ENCODE peak calls at places on chromosome 17, in five cellular contexts. X is H1, A is mesenchymal stem cell, R is H9, Z is IMR-90. P is an unnamed sample.

GRCh38 chr17:81173761-81174160 is 7.7 kb upstream of the AATK start:
- DNase-seq in Z (no peak), X (no peak), A (no peak), R (no peak), P (no peak)

GRCh38 chr17:78972507-78973105 is 7.1 kb downstream of the LGALS3BP start:
- DNase-seq in Z (no peak), R (no peak), X (no peak), A (no peak), P (no peak)

GRCh38 chr17:79466562-79467350 is 144.1 kb downstream of the RBFOX3 start:
- DNase-seq in Z (no peak), X (no peak), A (no peak), R (no peak), P (no peak)

GRCh38 chr17:38533706-38534497 is 71.8 kb downstream of the SRCIN1 start:
- DNase-seq in A (no peak), X (no peak), Z (no peak), R (no peak), P (no peak)

GRCh38 chr17:44002141-44002848 is 2.1 kb upstream of the NAGS start:
- DNase-seq in R (no peak), X (no peak), Z (peak; percentile 87), A (peak; percentile 59), P (no peak)

GRCh38 chr17:63821809-63822208 is 5.4 kb upstream of the PSMC5 start:
- DNase-seq in X (no peak), A (no peak), Z (no peak), R (no peak), P (no peak)

GRCh38 chr17:4206945-4207344 is 56.8 kb downstream of the ANKFY1 start:
- DNase-seq in R (peak; percentile 9), A (no peak), X (no peak), Z (no peak), P (no peak)

GRCh38 chr17:7294614-7295153 is at the start of gene YBX2:
- DNase-seq in A (peak; percentile 12), Z (peak; percentile 7), R (peak; percentile 100), X (peak; percentile 97), P (no peak)

GRCh38 chr17:45376606-45377005 is 56.1 kb downstream of the ARHGAP27 start:
- DNase-seq in R (no peak), A (no peak), Z (no peak), X (no peak), P (no peak)

GRCh38 chr17:3888343-3889171 is 4.3 kb downstream of the CAMKK1 start:
- DNase-seq in R (peak; percentile 92), X (peak; percentile 70), A (peak; percentile 93), Z (peak; percentile 94), P (no peak)

GRCh38 chr17:60641126-60641525 is 36.5 kb upstream of the BCAS3 start:
- DNase-seq in X (no peak), R (no peak), A (no peak), Z (no peak), P (no peak)

GRCh38 chr17:79159926-79160325 is 85.3 kb downstream of the ENGASE start:
- DNase-seq in X (no peak), Z (no peak), R (no peak), A (no peak), P (no peak)

GRCh38 chr17:17028878-17029535 is 13.2 kb upstream of the MPRIP start:
- DNase-seq in Z (no peak), A (no peak), X (peak; percentile 54), R (peak; percentile 81), P (no peak)
- H3K14ac ChIP-seq in Z (no peak overlapping the region), A (no peak overlapping the region), X (no peak overlapping the region), R (no peak overlapping the region), P (peak overlapping the region; percentile 65)

GRCh38 chr17:29046440-29046839 is 3.5 kb downstream of the PIPOX start:
- DNase-seq in R (no peak), A (no peak), X (no peak), Z (no peak), P (no peak)
- H2BK15ac ChIP-seq in R (no peak overlapping the region), A (no peak overlapping the region), X (peak overlapping the region; percentile 82), Z (no peak overlapping the region), P (no peak overlapping the region)

DNA sequence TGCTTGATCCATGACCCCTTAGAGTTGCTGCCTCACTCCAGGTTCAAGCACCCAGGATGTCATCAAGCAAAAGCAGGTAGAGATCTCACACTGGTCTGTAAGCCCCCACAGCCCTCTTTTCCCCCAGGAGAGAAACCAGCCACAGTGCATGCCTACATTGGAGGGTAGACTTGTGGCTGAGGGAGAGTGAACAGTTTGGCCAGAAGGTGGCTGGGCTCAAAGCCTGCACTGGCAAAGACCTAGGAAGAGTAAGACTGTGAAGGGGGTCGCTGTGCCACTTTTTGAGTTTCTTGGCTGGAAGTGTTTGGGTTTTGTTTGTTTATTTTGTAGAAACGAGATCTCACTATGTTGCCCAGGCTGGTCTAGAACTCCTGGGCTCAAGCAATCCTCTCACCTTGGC is 28.5 kb downstream of the HOXB1 start:
- DNase-seq in R (no peak), Z (no peak), X (no peak), A (no peak), P (no peak)
- H3K14ac ChIP-seq in R (no peak overlapping the region), Z (no peak overlapping the region), X (no peak overlapping the region), A (no peak overlapping the region), P (no peak overlapping the region)

GRCh38 chr17:67053438-67054000 is 9.2 kb downstream of the CACNG1 start:
- DNase-seq in R (peak; percentile 20), A (no peak), X (no peak), Z (no peak), P (no peak)
- H2BK15ac ChIP-seq in R (no peak overlapping the region), A (no peak overlapping the region), X (no peak overlapping the region), Z (no peak overlapping the region), P (no peak overlapping the region)

GRCh38 chr17:37107406-37108083 is 158.8 kb downstream of the AATF start:
- DNase-seq in X (no peak), A (no peak), Z (peak; percentile 41), R (peak; percentile 53), P (no peak)

GRCh38 chr17:37110816-37111215 is 162.1 kb downstream of the AATF start:
- DNase-seq in X (no peak), R (peak; percentile 12), Z (no peak), A (no peak), P (no peak)

GRCh38 chr17:37110012-37110701 is 161.4 kb downstream of the AATF start:
- DNase-seq in R (peak; percentile 9), Z (no peak), A (peak; percentile 34), X (no peak), P (no peak)

GRCh38 chr17:37106049-37106448 is 157.3 kb downstream of the AATF start:
- DNase-seq in A (no peak), X (no peak), R (no peak), Z (no peak), P (no peak)

GRCh38 chr17:37111329-37111728 is 162.6 kb downstream of the AATF start:
- DNase-seq in Z (no peak), A (no peak), X (no peak), R (no peak), P (no peak)
- H3K14ac ChIP-seq in Z (no peak overlapping the region), A (no peak overlapping the region), X (no peak overlapping the region), R (no peak overlapping the region), P (no peak overlapping the region)